ENCODE peak calls at places on chromosomes 7 and 10, in ten cellular contexts. U is esophagus muscularis mucosa, A is Panc1, I is AG10803, M is esophagus squamous epithelium, V is epithelial cell of esophagus, E is OCI-LY7, J is AG09309, T is colonic mucosa, B is fibroblast of lung. D is an unnamed sample.

GRCh38 chr7:150994141-150994837 is 3.5 kb downstream of the NOS3 start:
- DNase-seq in M (no peak), V (no peak), B (no peak), T (no peak), I (no peak), E (peak; percentile 66), U (no peak), J (no peak), A (no peak), D (no peak)

GRCh38 chr10:18010050-18010449 is 58.3 kb downstream of the SLC39A12 start:
- DNase-seq in U (no peak), E (no peak), M (no peak), J (no peak), B (peak; percentile 36), V (peak; percentile 51), T (no peak), I (peak; percentile 20), A (no peak), D (no peak)

GRCh38 chr7:158929306-158929705 is 72.9 kb downstream of the DYNC2I1 start:
- DNase-seq in M (no peak), J (no peak), U (no peak), I (no peak), E (no peak), A (no peak), B (no peak), T (no peak), V (no peak), D (no peak)

GRCh38 chr10:119449760-119450461 is 92.6 kb downstream of the RGS10 start:
- DNase-seq in U (no peak), M (no peak), I (peak; percentile 98), E (peak; percentile 45), J (peak; percentile 64), V (peak; percentile 34), A (no peak), T (peak; percentile 31), B (peak; percentile 91), D (peak; percentile 73)

GRCh38 chr10:119543814-119544642 is 1.5 kb upstream of the RGS10 start:
- DNase-seq in U (no peak), A (no peak), T (peak; percentile 27), B (no peak), J (no peak), V (peak; percentile 69), E (no peak), I (peak; percentile 78), M (no peak), D (no peak)

GRCh38 chr10:121057291-121057690 is 206.1 kb downstream of the WDR11 start:
- DNase-seq in U (no peak), V (no peak), T (no peak), A (no peak), I (no peak), B (no peak), E (no peak), M (no peak), J (no peak), D (no peak)

GRCh38 chr10:119689016-119689564 is 36.8 kb upstream of the INPP5F start:
- DNase-seq in T (no peak), B (no peak), J (no peak), I (no peak), E (no peak), V (no peak), M (no peak), A (no peak), U (no peak), D (no peak)

GRCh38 chr10:65183236-65183635 is 1662.0 kb downstream of the REEP3 start:
- DNase-seq in V (no peak), M (no peak), B (no peak), T (no peak), A (no peak), E (no peak), I (no peak), J (no peak), U (no peak), D (no peak)

GRCh38 chr7:63073286-63073685 is 925.4 kb upstream of the ZNF722 start:
- DNase-seq in U (peak; percentile 83), J (no peak), I (no peak), B (no peak), M (no peak), T (no peak), A (no peak), E (no peak), V (no peak), D (no peak)

GRCh38 chr7:123643495-123644428 is 11.9 kb upstream of the LMOD2 start:
- DNase-seq in B (peak; percentile 85), E (no peak), V (peak; percentile 63), U (no peak), A (no peak), I (peak; percentile 43), M (no peak), J (peak; percentile 29), T (no peak), D (no peak)

GRCh38 chr7:123645516-123645915 is 10.2 kb upstream of the LMOD2 start:
- DNase-seq in B (no peak), E (no peak), U (no peak), J (no peak), M (no peak), T (no peak), V (no peak), A (no peak), I (no peak), D (no peak)

GRCh38 chr7:123650595-123650994 is 5.1 kb upstream of the LMOD2 start:
- DNase-seq in U (no peak), V (no peak), I (no peak), E (no peak), M (no peak), J (no peak), A (no peak), B (no peak), T (no peak), D (no peak)

GRCh38 chr7:123649956-123650355 is 5.7 kb upstream of the LMOD2 start:
- DNase-seq in J (no peak), T (no peak), M (no peak), V (peak; percentile 56), B (peak; percentile 28), A (no peak), E (no peak), U (no peak), I (no peak), D (no peak)

GRCh38 chr7:123647106-123647730 is 8.4 kb upstream of the LMOD2 start:
- DNase-seq in J (no peak), I (no peak), E (no peak), M (no peak), B (no peak), A (no peak), T (no peak), U (no peak), V (peak; percentile 48), D (no peak)
- TF ChIP-seq CTCF in J (no peak), I (no peak), E (no peak), M (no peak), B (no peak), A (no peak), T (no peak), U (no peak), V (no peak), D (no peak)

GRCh38 chr10:71747808-71748523 is 25.4 kb downstream of the VSIR start:
- DNase-seq in U (no peak), V (no peak), I (no peak), T (peak; percentile 62), A (no peak), M (peak; percentile 32), E (peak; percentile 77), B (no peak), J (no peak), D (no peak)
- H3K4me3 ChIP-seq in U (no peak overlapping the region), V (no peak overlapping the region), I (no peak overlapping the region), T (no peak overlapping the region), A (no peak overlapping the region), M (no peak overlapping the region), E (peak overlapping the region; percentile 25), B (no peak overlapping the region), J (no peak overlapping the region), D (no peak overlapping the region)

GRCh38 chr10:63630928-63631685 is 109.9 kb downstream of the REEP3 start:
- DNase-seq in B (peak; percentile 97), V (no peak), U (no peak), A (no peak), J (peak; percentile 72), M (no peak), I (peak; percentile 93), E (no peak), T (no peak), D (peak; percentile 54)

GRCh38 chr10:63634488-63635090 is 113.4 kb downstream of the REEP3 start:
- DNase-seq in V (no peak), B (no peak), E (no peak), U (no peak), I (peak; percentile 89), J (no peak), A (no peak), M (no peak), T (no peak), D (no peak)

GRCh38 chr10:63631971-63632370 is 110.8 kb downstream of the REEP3 start:
- DNase-seq in T (no peak), B (no peak), E (no peak), A (no peak), V (no peak), M (no peak), U (no peak), I (peak; percentile 62), J (no peak), D (no peak)

GRCh38 chr10:63636812-63637211 is 115.6 kb downstream of the REEP3 start:
- DNase-seq in J (no peak), A (no peak), M (no peak), T (no peak), B (no peak), E (no peak), V (no peak), I (no peak), U (no peak), D (no peak)

DNA sequence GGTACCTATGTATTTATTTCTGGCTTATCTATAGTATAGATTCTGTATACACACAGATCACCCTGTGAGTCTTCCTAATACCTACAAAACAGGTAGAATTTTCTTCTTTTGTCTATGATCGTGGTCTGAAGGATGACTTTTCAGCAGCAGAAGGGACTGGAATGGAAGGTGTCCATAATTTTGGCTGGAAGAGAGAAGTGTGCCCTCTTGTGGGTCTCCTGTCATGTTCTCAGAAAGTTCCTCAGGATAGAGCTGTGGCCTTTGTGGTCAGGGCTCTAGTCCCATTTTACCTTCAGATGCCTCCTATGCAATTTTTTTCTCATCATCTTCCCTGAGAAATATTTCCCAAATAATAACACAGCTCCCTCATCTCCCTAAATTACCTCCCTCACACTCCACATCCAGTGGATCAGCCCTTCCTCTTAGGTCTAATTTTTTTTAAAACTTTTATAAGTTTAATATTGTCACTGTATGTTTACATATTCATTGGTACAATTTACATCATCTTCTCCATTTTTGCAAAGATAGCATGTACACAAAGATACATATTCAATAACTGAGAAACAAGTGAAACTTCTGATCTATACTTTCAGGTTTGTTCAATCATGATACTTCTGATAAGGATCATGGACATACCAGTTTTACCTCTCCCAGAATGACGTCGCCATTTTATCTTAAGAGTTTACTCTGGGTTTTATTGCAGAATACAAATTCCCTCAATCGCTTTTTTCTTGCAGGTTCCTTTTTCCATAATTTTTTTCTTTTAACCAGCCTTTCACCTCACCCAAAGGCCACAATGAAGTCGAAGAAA is 112.7 kb downstream of the REEP3 start:
- DNase-seq in U (no peak), A (peak; percentile 36), I (peak; percentile 44), B (peak; percentile 66), M (no peak), T (no peak), E (peak; percentile 23), V (peak; percentile 56), J (no peak), D (no peak)
- TF ChIP-seq CTCF in U (peak; percentile 46), A (peak; percentile 81), I (peak; percentile 61), B (peak; percentile 45), M (no peak), T (peak; percentile 20), E (peak; percentile 62), V (peak; percentile 63), J (peak; percentile 53), D (peak; percentile 51)

GRCh38 chr7:64999165-65000004 is 7.1 kb downstream of the ERV3-1 start:
- DNase-seq in U (no peak), B (peak; percentile 57), M (no peak), I (peak; percentile 11), V (peak; percentile 94), T (no peak), J (peak; percentile 84), E (peak; percentile 87), A (no peak), D (no peak)
- H3K4me3 ChIP-seq in U (no peak overlapping the region), B (no peak overlapping the region), M (peak overlapping the region; percentile 19), I (no peak overlapping the region), V (no peak overlapping the region), T (no peak overlapping the region), J (no peak overlapping the region), E (peak overlapping the region; percentile 30), A (no peak overlapping the region), D (no peak overlapping the region)